ENCODE peak calls at places on chromosome 14, in eight cellular contexts. H is H9, S is neuronal stem cell, T is keratinocyte, Q is endodermal cell, O is IMR-90, C is neural progenitor cell, B is fibroblast of lung. R is an unnamed sample.

GRCh38 chr14:23306412-23307145 is at the start of gene BCL2L2:
- DNase-seq in H (peak), S (peak), T (no peak), Q (peak), O (peak), C (peak), B (peak), R (peak)

GRCh38 chr14:68785817-68786490 is 6.9 kb downstream of the ZFP36L1 start:
- DNase-seq in H (no peak), S (no peak), T (no peak), Q (peak), O (no peak), C (no peak), B (peak), R (peak)

GRCh38 chr14:95157987-95158712 is 821 bp upstream of the DICER1 start:
- DNase-seq in H (peak), S (no peak), T (no peak), Q (no peak), O (no peak), C (no peak), B (no peak), R (peak)

GRCh38 chr14:101371691-101372493 is 189.4 kb upstream of the DIO3 start:
- DNase-seq in H (no peak), S (no peak), T (no peak), Q (no peak), O (no peak), C (no peak), B (no peak), R (no peak)

GRCh38 chr14:89501381-89501780 is 84.3 kb upstream of the FOXN3 start:
- DNase-seq in H (no peak), S (no peak), T (no peak), Q (no peak), O (peak), C (no peak), B (no peak), R (peak)

GRCh38 chr14:88044782-88045446 is 40.0 kb downstream of the GPR65 start:
- DNase-seq in H (no peak), S (no peak), T (no peak), Q (no peak), O (no peak), C (no peak), B (no peak), R (no peak)

GRCh38 chr14:106556665-106557289 is 1030.4 kb downstream of the TMEM121 start:
- DNase-seq in H (no peak), S (no peak), T (no peak), Q (peak), O (no peak), C (no peak), B (no peak), R (no peak)

GRCh38 chr14:78088941-78089340 is 81.2 kb upstream of the NRXN3 start:
- DNase-seq in H (peak), S (no peak), T (no peak), Q (peak), O (no peak), C (peak), B (no peak), R (no peak)

GRCh38 chr14:70289138-70289537 is 70.3 kb downstream of the COX16 start:
- DNase-seq in H (no peak), S (no peak), T (no peak), Q (no peak), O (no peak), C (no peak), B (no peak), R (no peak)

GRCh38 chr14:50957296-50957695 is 13.0 kb upstream of the PYGL start:
- DNase-seq in H (no peak), S (no peak), T (no peak), Q (no peak), O (peak), C (no peak), B (peak), R (peak)

GRCh38 chr14:73787760-73788508 is 63.7 kb upstream of the PTGR2 start:
- DNase-seq in H (no peak), S (no peak), T (no peak), Q (no peak), O (peak), C (peak), B (peak), R (peak)

GRCh38 chr14:31263485-31264133 is 56.0 kb upstream of the HECTD1 start:
- DNase-seq in H (no peak), S (no peak), T (peak), Q (peak), O (peak), C (no peak), B (peak), R (peak)

GRCh38 chr14:35337557-35338255 is 45.5 kb downstream of the PSMA6 start:
- DNase-seq in H (peak), S (no peak), T (no peak), Q (peak), O (no peak), C (no peak), B (no peak), R (no peak)

GRCh38 chr14:61343471-61343870 is 22.1 kb downstream of the PRKCH start:
- DNase-seq in H (no peak), S (no peak), T (no peak), Q (no peak), O (no peak), C (no peak), B (peak), R (peak)

GRCh38 chr14:75134644-75135043 is 7.8 kb upstream of the NEK9 start:
- DNase-seq in H (no peak), S (no peak), T (no peak), Q (no peak), O (no peak), C (no peak), B (no peak), R (no peak)

GRCh38 chr14:75279739-75280447 is 1.3 kb downstream of the FOS start:
- DNase-seq in H (peak), S (no peak), T (no peak), Q (peak), O (peak), C (peak), B (peak), R (peak)

GRCh38 chr14:22976620-22977433 is 5.5 kb downstream of the AJUBA start:
- DNase-seq in H (no peak), S (no peak), T (no peak), Q (peak), O (peak), C (no peak), B (peak), R (peak)

GRCh38 chr14:105091335-105092123 is 26.3 kb upstream of the GPR132 start:
- DNase-seq in H (peak), S (no peak), T (peak), Q (peak), O (no peak), C (no peak), B (no peak), R (peak)

GRCh38 chr14:95533391-95533821 is 1.4 kb upstream of the GLRX5 start:
- DNase-seq in H (no peak), S (no peak), T (no peak), Q (peak), O (peak), C (peak), B (peak), R (peak)

GRCh38 chr14:54782803-54783659 is 119.6 kb downstream of the GCH1 start:
- DNase-seq in H (peak), S (no peak), T (no peak), Q (peak), O (no peak), C (peak), B (no peak), R (no peak)

GRCh38 chr14:54781080-54781479 is 121.5 kb downstream of the GCH1 start:
- DNase-seq in H (no peak), S (no peak), T (no peak), Q (no peak), O (no peak), C (no peak), B (no peak), R (no peak)

GRCh38 chr14:54783660-54784015 is 119.0 kb downstream of the GCH1 start:
- DNase-seq in H (no peak), S (no peak), T (no peak), Q (no peak), O (no peak), C (no peak), B (no peak), R (no peak)

GRCh38 chr14:54784060-54784459 is 118.6 kb downstream of the GCH1 start:
- DNase-seq in H (no peak), S (no peak), T (no peak), Q (no peak), O (no peak), C (no peak), B (no peak), R (no peak)

GRCh38 chr14:54781936-54782802 is 120.5 kb downstream of the GCH1 start:
- DNase-seq in H (no peak), S (no peak), T (no peak), Q (no peak), O (no peak), C (no peak), B (peak), R (no peak)
- H3K27ac ChIP-seq in H (no peak), S (no peak), T (no peak), Q (no peak), O (peak), C (no peak), B (no peak), R (no peak)

DNA sequence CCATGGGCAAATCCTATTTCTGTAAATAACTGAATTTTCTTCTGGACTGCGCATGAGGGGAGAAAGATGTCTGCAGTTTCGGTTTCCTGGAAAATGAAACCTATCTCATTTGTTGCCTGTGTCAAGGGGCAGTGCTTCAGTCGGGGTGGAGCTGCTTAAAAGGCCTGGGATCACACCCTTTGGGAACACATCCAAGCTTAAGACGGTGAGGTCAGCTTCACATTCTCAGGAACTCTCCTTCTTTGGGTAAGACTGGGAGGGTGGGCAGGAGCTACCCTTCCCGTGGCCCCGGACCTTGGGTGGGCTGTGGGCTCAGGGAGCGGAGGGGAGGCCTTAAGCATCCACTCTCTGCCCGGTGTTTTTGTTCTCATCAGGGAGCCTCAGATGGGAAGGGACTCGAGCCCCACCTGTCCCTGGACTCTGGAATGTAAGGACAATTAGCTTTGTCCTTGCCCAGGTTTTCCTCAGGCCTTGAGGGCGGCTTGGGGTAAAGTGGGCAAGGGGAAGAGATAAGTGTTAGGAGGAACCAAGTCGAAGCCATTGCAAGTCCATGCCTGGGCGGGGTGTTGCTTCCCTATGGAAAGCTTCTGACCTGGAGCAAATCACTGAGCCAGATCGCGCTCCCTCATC is at the start of gene IFI27:
- DNase-seq in H (peak), S (no peak), T (peak), Q (peak), O (peak), C (no peak), B (peak), R (peak)
- H3K9ac ChIP-seq in H (no peak), S (no peak), T (peak), Q (no peak), O (no peak), C (no peak), B (no peak), R (no peak)

DNA sequence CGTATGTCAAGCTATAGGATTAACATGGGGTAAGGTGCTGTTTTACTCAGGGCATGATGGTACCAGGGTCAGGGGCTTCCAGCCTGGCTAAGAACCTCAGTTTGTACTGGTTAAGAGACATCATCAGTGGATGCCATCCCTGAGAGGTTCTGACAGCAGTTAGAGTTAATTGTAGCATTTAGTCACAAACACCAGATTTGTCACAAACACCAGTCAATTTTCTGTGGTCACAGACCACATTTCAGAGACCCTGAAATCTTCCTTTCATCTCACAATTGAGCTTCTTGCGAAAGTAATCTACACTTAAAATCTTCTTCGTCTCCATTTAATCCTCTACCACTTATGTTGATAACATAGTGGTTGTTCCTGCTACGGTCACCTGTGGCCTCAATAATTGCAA is 143.0 kb upstream of the EGLN3 start:
- DNase-seq in H (no peak), S (no peak), T (no peak), Q (no peak), O (no peak), C (no peak), B (no peak), R (no peak)
- H3K27ac ChIP-seq in H (no peak), S (no peak), T (no peak), Q (no peak), O (no peak), C (no peak), B (no peak), R (no peak)

GRCh38 chr14:100317389-100317788 is 5.8 kb upstream of the SLC25A47 start:
- DNase-seq in H (no peak), S (no peak), T (no peak), Q (no peak), O (no peak), C (no peak), B (no peak), R (no peak)
- H3K9ac ChIP-seq in H (no peak), S (no peak), T (no peak), Q (no peak), O (no peak), C (no peak), B (no peak), R (no peak)

GRCh38 chr14:91810699-91811098 is 56.6 kb downstream of the TC2N start:
- DNase-seq in H (no peak), S (no peak), T (no peak), Q (no peak), O (no peak), C (no peak), B (no peak), R (no peak)
- H3K27ac ChIP-seq in H (no peak), S (no peak), T (no peak), Q (no peak), O (no peak), C (no peak), B (no peak), R (no peak)

DNA sequence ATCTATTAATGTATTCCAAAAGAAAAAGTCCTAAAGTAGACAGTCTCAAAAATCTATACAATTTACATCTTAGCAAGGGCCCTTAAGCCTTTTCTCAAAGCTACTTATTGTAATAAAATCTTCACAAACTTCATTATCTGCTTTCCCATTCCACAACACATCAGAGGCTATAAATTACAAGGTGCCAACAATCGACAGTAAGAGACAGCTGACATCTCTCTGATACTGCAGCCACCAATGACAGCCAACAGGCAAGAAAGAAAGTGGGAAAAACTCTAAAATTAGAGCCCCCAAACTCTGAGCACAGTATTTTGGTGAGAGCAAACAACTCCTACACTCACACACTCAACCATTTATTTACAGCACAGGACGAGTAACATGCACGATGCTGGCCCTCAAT is 2.2 kb downstream of the ANGEL1 start:
- DNase-seq in H (no peak), S (no peak), T (no peak), Q (no peak), O (no peak), C (no peak), B (no peak), R (no peak)
- H3K9ac ChIP-seq in H (no peak), S (no peak), T (no peak), Q (no peak), O (no peak), C (no peak), B (no peak), R (peak)

DNA sequence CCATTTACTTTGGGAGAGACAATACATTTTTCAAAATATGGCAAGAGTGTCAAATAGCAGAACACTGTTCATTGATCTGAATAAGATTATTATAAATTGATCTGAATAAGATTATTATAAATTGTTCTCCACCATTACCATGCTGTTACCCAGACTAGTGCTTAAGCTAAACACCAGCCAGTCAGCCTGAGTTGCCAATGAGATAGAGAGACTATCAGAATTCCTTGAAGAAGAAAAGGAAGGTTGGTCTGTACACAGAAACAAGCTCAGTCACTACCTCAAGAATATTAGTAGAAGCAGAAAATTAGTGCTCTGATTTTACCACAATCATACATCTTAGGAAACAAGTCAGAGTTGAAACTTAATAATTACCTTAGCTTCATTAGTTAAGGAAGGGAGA is 469.8 kb downstream of the FOXG1 start:
- DNase-seq in H (no peak), S (no peak), T (no peak), Q (no peak), O (no peak), C (no peak), B (no peak), R (peak)
- H3K27ac ChIP-seq in H (no peak), S (peak), T (no peak), Q (no peak), O (no peak), C (no peak), B (peak), R (peak)